ENCODE peak calls at places on chromosome 18, in eight cellular contexts. X is breast epithelium, L is GM20000, J is left lung, Y is AG09319, T is right lobe of liver, B is mesothelial cell of epicardium, O is stomach. U is an unnamed sample.

GRCh38 chr18:50816767-50817166 is 3.0 kb downstream of the MRO start:
- DNase-seq in O (no peak), X (no peak), Y (no peak), T (no peak), J (no peak), L (no peak), B (no peak), U (no peak)

GRCh38 chr18:63131944-63132818 is 187.4 kb downstream of the BCL2 start:
- DNase-seq in X (no peak), T (no peak), L (no peak), J (no peak), O (no peak), Y (no peak), B (no peak), U (no peak)

GRCh38 chr18:67776929-67777328 is 260.4 kb upstream of the DSEL start:
- DNase-seq in L (no peak), T (no peak), X (no peak), Y (no peak), B (no peak), J (no peak), O (no peak), U (no peak)

GRCh38 chr18:58117685-58118403 is 73.8 kb downstream of the NEDD4L start:
- DNase-seq in O (peak), J (peak), T (peak), Y (no peak), B (no peak), X (no peak), L (no peak), U (no peak)

GRCh38 chr18:46622999-46623398 is 34.0 kb downstream of the LOXHD1 start:
- DNase-seq in J (no peak), B (no peak), X (no peak), T (no peak), Y (no peak), L (no peak), O (no peak), U (no peak)

GRCh38 chr18:49856531-49856930 is 43.2 kb upstream of the ACAA2 start:
- DNase-seq in J (no peak), T (no peak), X (no peak), Y (no peak), O (no peak), L (no peak), B (no peak), U (no peak)

GRCh38 chr18:211582-211981 is 53.2 kb downstream of the USP14 start:
- DNase-seq in J (no peak), Y (no peak), L (no peak), B (no peak), X (no peak), O (no peak), T (no peak), U (no peak)

GRCh38 chr18:63111549-63112402 is 207.8 kb downstream of the BCL2 start:
- DNase-seq in T (no peak), O (no peak), X (no peak), Y (no peak), J (peak), L (no peak), B (no peak), U (no peak)

GRCh38 chr18:13474907-13475306 is 251.5 kb downstream of the FAM210A start:
- DNase-seq in Y (no peak), O (no peak), L (no peak), J (no peak), X (no peak), B (no peak), T (peak), U (no peak)

GRCh38 chr18:49731421-49731841 is 81.9 kb downstream of the ACAA2 start:
- DNase-seq in L (no peak), J (no peak), T (no peak), Y (no peak), B (no peak), X (no peak), O (no peak), U (no peak)

GRCh38 chr18:61554117-61554776 is 221.0 kb downstream of the CDH20 start:
- DNase-seq in L (no peak), Y (no peak), X (no peak), B (no peak), J (no peak), T (no peak), O (no peak), U (no peak)

GRCh38 chr18:13374468-13375301 is 156.1 kb downstream of the LDLRAD4 start:
- DNase-seq in J (no peak), T (no peak), Y (no peak), X (no peak), B (no peak), O (no peak), L (peak), U (no peak)

GRCh38 chr18:59459352-59460059 is 100.4 kb upstream of the LMAN1 start:
- DNase-seq in L (peak), T (no peak), X (no peak), B (no peak), J (no peak), O (no peak), Y (no peak), U (no peak)

GRCh38 chr18:32036506-32037210 is 18.0 kb downstream of the RNF125 start:
- DNase-seq in L (no peak), J (no peak), X (no peak), Y (no peak), B (no peak), T (no peak), O (no peak), U (no peak)

GRCh38 chr18:31102020-31102684 is at the start of gene DSC2:
- DNase-seq in L (no peak), X (peak), B (peak), J (peak), T (peak), O (peak), Y (no peak), U (peak)

GRCh38 chr18:79553696-79554095 is 125.9 kb upstream of the CTDP1 start:
- DNase-seq in Y (no peak), B (no peak), J (peak), T (no peak), X (no peak), L (no peak), O (no peak), U (no peak)

GRCh38 chr18:14916851-14917250 is 168.9 kb downstream of the ANKRD30B start:
- DNase-seq in T (no peak), B (no peak), J (no peak), X (no peak), Y (no peak), L (no peak), O (no peak), U (no peak)

GRCh38 chr18:551404-552061 is 28.6 kb upstream of the CETN1 start:
- DNase-seq in J (no peak), B (no peak), X (no peak), O (no peak), L (peak), Y (no peak), T (no peak), U (no peak)

GRCh38 chr18:74282359-74283254 is 9.2 kb downstream of the CYB5A start:
- DNase-seq in L (no peak), T (peak), J (no peak), B (no peak), Y (no peak), X (no peak), O (no peak), U (no peak)

GRCh38 chr18:74278983-74279382 is 12.8 kb downstream of the CYB5A start:
- DNase-seq in B (no peak), T (no peak), O (no peak), Y (no peak), L (no peak), J (no peak), X (no peak), U (no peak)

GRCh38 chr18:74281639-74282358 is 10.0 kb downstream of the CYB5A start:
- DNase-seq in Y (no peak), B (no peak), J (no peak), X (no peak), T (no peak), O (no peak), L (no peak), U (no peak)

GRCh38 chr18:74283255-74283554 is 8.6 kb downstream of the CYB5A start:
- DNase-seq in J (no peak), Y (no peak), X (no peak), O (no peak), B (no peak), T (no peak), L (peak), U (no peak)

DNA sequence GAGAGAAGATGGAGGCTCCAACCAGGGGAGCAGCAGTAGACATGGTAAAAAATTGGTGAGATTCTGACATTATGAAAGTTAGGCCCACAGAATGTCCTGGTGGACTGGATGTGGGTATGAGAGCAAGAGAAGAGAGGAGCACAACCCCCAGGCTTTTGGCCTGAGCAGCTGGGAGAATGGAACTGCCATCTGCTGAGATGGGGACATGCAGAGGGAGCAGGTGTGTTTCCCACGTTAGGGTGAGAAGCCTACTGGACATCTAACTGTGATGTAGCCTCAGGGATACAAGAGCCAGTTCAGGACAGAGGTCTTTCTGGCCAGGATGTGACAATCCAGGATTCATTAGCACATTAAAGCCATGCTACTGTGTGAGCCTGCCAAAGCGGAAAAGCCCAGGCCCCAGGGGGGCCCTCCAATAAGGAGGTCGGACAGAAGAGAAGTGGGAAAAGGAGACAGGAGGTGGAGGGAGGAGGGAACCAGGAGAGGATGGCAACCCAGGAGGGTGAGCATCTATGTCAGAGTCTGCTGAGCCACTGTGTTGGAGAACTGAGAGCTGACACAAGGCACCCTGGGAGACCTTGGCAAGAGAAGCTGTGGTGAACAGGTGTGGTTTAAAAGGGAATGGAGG is 10.6 kb downstream of the CYB5A start:
- DNase-seq in T (no peak), J (no peak), B (no peak), X (no peak), Y (no peak), O (no peak), L (no peak), U (no peak)
- TF ChIP-seq CTCF in T (no peak), J (no peak), B (no peak), X (no peak), Y (no peak), O (no peak), L (no peak), U (no peak)

GRCh38 chr18:75678662-75679061 is 251.2 kb upstream of the SMIM21 start:
- DNase-seq in O (no peak), L (no peak), X (no peak), B (no peak), Y (no peak), J (no peak), T (no peak), U (no peak)

GRCh38 chr18:75687626-75688025 is 260.1 kb upstream of the SMIM21 start:
- DNase-seq in B (no peak), O (no peak), T (no peak), Y (no peak), X (no peak), L (no peak), J (no peak), U (no peak)

GRCh38 chr18:75679347-75679746 is 251.8 kb upstream of the SMIM21 start:
- DNase-seq in B (no peak), X (no peak), Y (no peak), J (no peak), L (no peak), T (no peak), O (no peak), U (no peak)

GRCh38 chr18:75683426-75683825 is 255.9 kb upstream of the SMIM21 start:
- DNase-seq in Y (no peak), T (no peak), B (no peak), O (no peak), L (no peak), X (peak), J (no peak), U (no peak)

GRCh38 chr18:75681538-75682115 is 254.1 kb upstream of the SMIM21 start:
- DNase-seq in L (no peak), O (no peak), J (no peak), B (no peak), X (no peak), Y (no peak), T (no peak), U (no peak)
- TF ChIP-seq CTCF in L (no peak), O (no peak), J (no peak), B (no peak), X (no peak), Y (no peak), T (no peak), U (no peak)

GRCh38 chr18:23629444-23629946 is 33.2 kb downstream of the ANKRD29 start:
- DNase-seq in L (peak), Y (no peak), B (no peak), X (no peak), O (peak), T (peak), J (peak), U (no peak)
- TF ChIP-seq CTCF in L (no peak), Y (no peak), B (no peak), X (no peak), O (no peak), T (no peak), J (no peak), U (no peak)

GRCh38 chr18:3972291-3972985 is 482.7 kb downstream of the DLGAP1 start:
- DNase-seq in Y (no peak), O (no peak), X (no peak), J (no peak), L (no peak), T (no peak), B (no peak), U (no peak)

GRCh38 chr18:3966246-3966984 is 488.7 kb downstream of the DLGAP1 start:
- DNase-seq in L (no peak), Y (no peak), O (no peak), X (no peak), T (no peak), J (no peak), B (no peak), U (no peak)

GRCh38 chr18:3973191-3973590 is 481.9 kb downstream of the DLGAP1 start:
- DNase-seq in B (no peak), O (no peak), J (no peak), Y (no peak), L (no peak), X (no peak), T (no peak), U (no peak)

GRCh38 chr18:3966985-3967856 is 487.9 kb downstream of the DLGAP1 start:
- DNase-seq in T (no peak), X (no peak), O (no peak), Y (no peak), L (no peak), J (no peak), B (no peak), U (no peak)

DNA sequence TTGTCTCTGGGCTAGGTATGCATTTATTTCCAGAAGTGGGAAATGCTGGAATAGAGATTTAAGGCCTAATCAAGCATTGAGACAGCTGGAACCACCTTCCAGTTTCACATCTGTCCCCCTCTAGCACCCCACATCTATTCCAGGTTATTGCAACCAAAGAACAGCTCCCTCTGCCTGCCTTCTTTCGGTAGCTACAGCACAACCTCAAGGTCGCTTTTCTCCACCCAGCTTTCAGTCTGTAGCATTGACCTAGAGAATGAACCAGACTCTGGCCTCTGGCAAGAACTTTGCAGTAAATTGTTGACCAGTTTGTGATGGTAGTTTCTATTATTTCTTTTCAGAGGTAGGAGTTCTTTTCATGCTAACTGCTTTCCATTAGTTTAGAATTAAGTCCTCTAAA is 484.2 kb downstream of the DLGAP1 start:
- DNase-seq in B (no peak), O (no peak), Y (no peak), T (no peak), J (no peak), L (no peak), X (no peak), U (no peak)
- TF ChIP-seq CTCF in B (no peak), O (peak), Y (no peak), T (no peak), J (no peak), L (no peak), X (no peak), U (peak)

GRCh38 chr18:3889121-3889520 is 439.1 kb downstream of the TGIF1 start:
- DNase-seq in L (no peak), J (no peak), T (no peak), X (no peak), Y (no peak), O (no peak), B (no peak), U (no peak)

GRCh38 chr18:3879836-3880120 is 429.8 kb downstream of the TGIF1 start:
- DNase-seq in L (no peak), J (no peak), X (no peak), T (no peak), O (no peak), Y (no peak), B (no peak), U (no peak)

GRCh38 chr18:3886575-3887322 is 436.8 kb downstream of the TGIF1 start:
- DNase-seq in T (no peak), Y (no peak), J (no peak), X (no peak), O (no peak), B (no peak), L (no peak), U (no peak)

GRCh38 chr18:3889803-3890202 is 439.8 kb downstream of the TGIF1 start:
- DNase-seq in L (no peak), T (no peak), X (no peak), Y (no peak), J (no peak), B (no peak), O (no peak), U (no peak)

GRCh38 chr18:3885209-3885792 is 435.3 kb downstream of the TGIF1 start:
- DNase-seq in Y (no peak), B (no peak), L (no peak), O (no peak), X (no peak), J (no peak), T (no peak), U (no peak)
- TF ChIP-seq CTCF in Y (no peak), B (peak), L (no peak), O (no peak), X (no peak), J (no peak), T (no peak), U (peak)

U was measured in GM06990.